ENCODE peak calls at places on chromosomes 1 and 21, in eight cellular contexts. B is HFFc6; H is GM20000; I is breast epithelium; J is activated CD8-positive, alpha-beta memory T cell treated with anti-CD3 and anti-CD28 coated beads for 24 hours; T is HAP-1; W is HCT116; C is CD8-positive, alpha-beta memory T cell. A is an unnamed sample.

GRCh38 chr1:158039380-158039779 is 45.9 kb downstream of the KIRREL1 start:
- DNase-seq in T (no peak), J (no peak), H (no peak), C (no peak), B (peak), W (no peak), I (no peak), A (no peak)

GRCh38 chr1:112114540-112114939 is 125.1 kb upstream of the KCND3 start:
- DNase-seq in I (no peak), C (no peak), J (no peak), B (no peak), H (no peak), W (no peak), T (no peak), A (no peak)

GRCh38 chr1:245110406-245110805 is 44.4 kb upstream of the KIF26B start:
- DNase-seq in H (no peak), C (no peak), B (no peak), W (no peak), I (no peak), T (no peak), J (no peak), A (no peak)

GRCh38 chr1:4178501-4178900 is 278.4 kb upstream of the C1orf174 start:
- DNase-seq in W (no peak), T (no peak), B (no peak), C (no peak), I (no peak), H (peak), J (peak), A (no peak)

GRCh38 chr21:38950388-38951094 is 144.8 kb downstream of the ETS2 start:
- DNase-seq in C (no peak), T (no peak), J (no peak), W (no peak), H (no peak), B (peak), I (no peak), A (no peak)

GRCh38 chr1:177703888-177704446 is 265.9 kb downstream of the SEC16B start:
- DNase-seq in B (no peak), T (no peak), C (no peak), J (no peak), I (no peak), H (no peak), W (no peak), A (no peak)

GRCh38 chr1:6460349-6461236 is 5.4 kb downstream of the TNFRSF25 start:
- DNase-seq in C (peak), B (no peak), W (no peak), I (no peak), T (no peak), J (peak), H (peak), A (peak)

GRCh38 chr1:219813344-219813743 is 115.0 kb downstream of the SLC30A10 start:
- DNase-seq in B (no peak), I (no peak), W (no peak), T (no peak), C (no peak), J (no peak), H (no peak), A (no peak)

GRCh38 chr21:31911138-31911907 is 38.5 kb downstream of the HUNK start:
- DNase-seq in I (no peak), T (no peak), C (no peak), H (no peak), W (no peak), J (peak), B (peak), A (peak)

GRCh38 chr1:70411360-70411844 is 334 bp downstream of the CTH start:
- DNase-seq in I (no peak), B (peak), W (no peak), T (no peak), J (no peak), H (peak), C (no peak), A (no peak)

GRCh38 chr1:63547621-63548294 is 24.4 kb downstream of the EFCAB7 start:
- DNase-seq in B (no peak), C (no peak), T (no peak), H (no peak), W (no peak), I (no peak), J (no peak), A (no peak)

GRCh38 chr1:219938706-219939105 is 10.3 kb upstream of the SLC30A10 start:
- DNase-seq in C (no peak), T (no peak), W (no peak), B (peak), I (no peak), H (no peak), J (no peak), A (peak)